ENCODE peak calls at places on chromosomes 13 and 19, in nine cellular contexts. O, K, I, D, E, Z, A, F and Y are unnamed samples.

GRCh38 chr19:11375143-11375948 is 880 bp downstream of the SWSAP1 start:
- DNase-seq in O (peak; percentile 56), K (no peak), I (peak; percentile 54), D (peak; percentile 21), E (peak; percentile 65), Z (peak; percentile 27), A (no peak), F (peak; percentile 61), Y (no peak)

GRCh38 chr19:19064811-19065745 is 1.3 kb downstream of the SLC25A42 start:
- DNase-seq in O (peak; percentile 31), K (peak; percentile 36), I (no peak), D (no peak), E (no peak), Z (no peak), A (no peak), F (no peak), Y (no peak)

GRCh38 chr19:37845932-37846331 is 60.5 kb downstream of the WDR87 start:
- DNase-seq in O (no peak), K (peak; percentile 29), I (no peak), D (no peak), E (no peak), Z (no peak), A (peak; percentile 56), F (no peak), Y (no peak)

GRCh38 chr13:94251801-94252200 is 227.7 kb downstream of the DCT start:
- DNase-seq in O (no peak), K (peak; percentile 14), I (peak; percentile 21), D (no peak), E (no peak), Z (peak; percentile 31), A (peak; percentile 75), F (no peak), Y (no peak)

GRCh38 chr19:32674153-32674958 is 624 bp downstream of the ANKRD27 start:
- DNase-seq in O (no peak), K (peak; percentile 16), I (no peak), D (no peak), E (no peak), Z (no peak), A (no peak), F (no peak), Y (no peak)

GRCh38 chr13:78608254-78608704 is 4.9 kb upstream of the POU4F1 start:
- DNase-seq in O (no peak), K (peak; percentile 23), I (no peak), D (no peak), E (no peak), Z (no peak), A (no peak), F (no peak), Y (no peak)

GRCh38 chr13:23766939-23767338 is 122.3 kb downstream of the MIPEP start:
- DNase-seq in O (no peak), K (no peak), I (no peak), D (no peak), E (no peak), Z (no peak), A (no peak), F (no peak), Y (no peak)

GRCh38 chr13:113928701-113929627 is 44.9 kb downstream of the C13orf46 start:
- DNase-seq in O (no peak), K (peak; percentile 86), I (peak; percentile 90), D (peak; percentile 67), E (no peak), Z (no peak), A (peak; percentile 51), F (no peak), Y (peak; percentile 87)

GRCh38 chr19:41398042-41398403 is 405 bp downstream of the BCKDHA start:
- DNase-seq in O (no peak), K (no peak), I (no peak), D (no peak), E (no peak), Z (no peak), A (no peak), F (no peak), Y (no peak)

GRCh38 chr13:39144941-39145533 is 106.8 kb downstream of the NHLRC3 start:
- DNase-seq in O (peak; percentile 10), K (peak; percentile 78), I (peak; percentile 40), D (peak; percentile 14), E (peak; percentile 51), Z (peak; percentile 68), A (peak; percentile 37), F (no peak), Y (peak; percentile 54)

GRCh38 chr19:5926641-5927438 is 12.8 kb downstream of the CAPS start:
- DNase-seq in O (no peak), K (peak; percentile 86), I (peak; percentile 58), D (no peak), E (no peak), Z (no peak), A (no peak), F (no peak), Y (peak; percentile 96)

GRCh38 chr19:55173717-55174409 is 6.2 kb downstream of the SYT5 start:
- DNase-seq in O (peak; percentile 30), K (peak; percentile 93), I (peak; percentile 63), D (no peak), E (peak; percentile 34), Z (peak; percentile 83), A (no peak), F (no peak), Y (peak; percentile 71)

GRCh38 chr13:97648881-97649224 is 214.9 kb downstream of the RAP2A start:
- DNase-seq in O (no peak), K (no peak), I (no peak), D (no peak), E (no peak), Z (no peak), A (no peak), F (no peak), Y (no peak)

GRCh38 chr13:67036694-67037093 is 193.4 kb downstream of the PCDH9 start:
- DNase-seq in O (no peak), K (no peak), I (no peak), D (no peak), E (no peak), Z (peak; percentile 69), A (no peak), F (no peak), Y (no peak)

GRCh38 chr13:106710267-106710666 is 142.3 kb upstream of the ARGLU1 start:
- DNase-seq in O (no peak), K (no peak), I (no peak), D (no peak), E (no peak), Z (no peak), A (no peak), F (no peak), Y (no peak)

GRCh38 chr13:89966524-89966923 is 1381.0 kb upstream of the MIR17HG start:
- DNase-seq in O (no peak), K (no peak), I (no peak), D (no peak), E (no peak), Z (no peak), A (no peak), F (no peak), Y (no peak)

GRCh38 chr19:39053276-39054090 is 21.1 kb upstream of the FBXO27 start:
- DNase-seq in O (no peak), K (no peak), I (no peak), D (peak; percentile 32), E (no peak), Z (no peak), A (no peak), F (no peak), Y (no peak)

GRCh38 chr13:40692946-40693345 is 26.5 kb upstream of the FOXO1 start:
- DNase-seq in O (no peak), K (no peak), I (no peak), D (no peak), E (no peak), Z (no peak), A (peak; percentile 72), F (no peak), Y (no peak)

GRCh38 chr19:17579523-17580244 is 24.2 kb downstream of the COLGALT1 start:
- DNase-seq in O (no peak), K (peak; percentile 84), I (peak; percentile 38), D (no peak), E (peak; percentile 43), Z (peak; percentile 89), A (no peak), F (no peak), Y (no peak)

GRCh38 chr19:42658148-42658547 is 63.4 kb upstream of the CEACAM8 start:
- DNase-seq in O (no peak), K (no peak), I (no peak), D (no peak), E (no peak), Z (no peak), A (no peak), F (no peak), Y (no peak)

GRCh38 chr19:30855475-30855874 is 483.3 kb downstream of the ZNF536 start:
- DNase-seq in O (no peak), K (no peak), I (no peak), D (no peak), E (no peak), Z (no peak), A (no peak), F (no peak), Y (no peak)

GRCh38 chr19:12833747-12834417 is 497 bp downstream of the RTBDN start:
- DNase-seq in O (peak; percentile 43), K (peak; percentile 70), I (no peak), D (no peak), E (peak; percentile 65), Z (peak; percentile 70), A (no peak), F (no peak), Y (no peak)